ENCODE peak calls at places on chromosomes 11 and 22, in five cellular contexts. M is mucosa of descending colon, T is fibroblast of the aortic adventitia, R is breast epithelium, O is NB4. E is an unnamed sample.

GRCh38 chr11:19953342-19953741 is 206.9 kb downstream of the DBX1 start:
- DNase-seq in O (no peak), T (peak), R (no peak), M (no peak), E (peak)

GRCh38 chr22:41447435-41448188 is 1.0 kb upstream of the TOB2 start:
- DNase-seq in M (peak), T (peak), R (peak), O (peak), E (peak)

GRCh38 chr22:42473484-42474193 is 41.4 kb upstream of the NFAM1 start:
- DNase-seq in M (no peak), R (no peak), O (peak), T (peak), E (peak)

GRCh38 chr22:22463855-22464540 is 44.5 kb downstream of the ZNF280B start:
- DNase-seq in O (peak), R (no peak), T (peak), M (peak), E (peak)

GRCh38 chr11:128336203-128336602 is 251.2 kb downstream of the ETS1 start:
- DNase-seq in T (peak), M (peak), R (no peak), O (no peak), E (peak)

GRCh38 chr22:49799431-49800075 is 28.1 kb downstream of the BRD1 start:
- DNase-seq in R (no peak), M (no peak), T (no peak), O (no peak), E (no peak)

GRCh38 chr11:102238287-102238894 is 78.9 kb upstream of the BIRC3 start:
- DNase-seq in M (no peak), T (no peak), O (no peak), R (no peak), E (no peak)

GRCh38 chr22:26470807-26471206 is 12.8 kb downstream of the HPS4 start:
- DNase-seq in R (no peak), O (no peak), T (no peak), M (no peak), E (no peak)

GRCh38 chr11:129302386-129303101 is 73.1 kb upstream of the BARX2 start:
- DNase-seq in O (no peak), T (no peak), R (no peak), M (no peak), E (no peak)

GRCh38 chr11:10809373-10810199 is 860 bp upstream of the EIF4G2 start:
- DNase-seq in T (peak), R (no peak), M (peak), O (no peak), E (peak)

GRCh38 chr11:107927559-107927958 is 689 bp upstream of the RAB39A start:
- DNase-seq in M (no peak), R (no peak), T (no peak), O (no peak), E (no peak)

GRCh38 chr22:24683671-24684070 is 80.7 kb downstream of the GGT1 start:
- DNase-seq in T (peak), M (no peak), R (no peak), O (no peak), E (peak)

GRCh38 chr22:36587289-36588154 is 58.6 kb upstream of the EIF3D start:
- DNase-seq in R (no peak), M (no peak), T (peak), O (no peak), E (peak)

GRCh38 chr11:2787816-2788750 is 88.3 kb upstream of the KCNQ1OT1 start:
- DNase-seq in M (peak), O (no peak), R (peak), T (no peak), E (no peak)

GRCh38 chr22:48851933-48852549 is 975.6 kb downstream of the BRD1 start:
- DNase-seq in R (no peak), T (no peak), M (no peak), O (no peak), E (no peak)

GRCh38 chr11:62315416-62315815 is 16.5 kb upstream of the SCGB1D4 start:
- DNase-seq in O (no peak), T (no peak), M (no peak), R (no peak), E (no peak)

GRCh38 chr11:23961503-23962338 is 535.1 kb upstream of the LUZP2 start:
- DNase-seq in M (peak), T (no peak), R (no peak), O (no peak), E (no peak)

GRCh38 chr11:123516238-123516637 is 86.2 kb downstream of the GRAMD1B start:
- DNase-seq in M (no peak), O (no peak), R (no peak), T (no peak), E (no peak)

GRCh38 chr11:129061466-129062194 is 119.0 kb upstream of the TP53AIP1 start:
- DNase-seq in O (no peak), T (peak), M (no peak), R (no peak), E (peak)

GRCh38 chr11:88352139-88352538 is 14.6 kb upstream of the CTSC start:
- DNase-seq in M (no peak), O (no peak), T (peak), R (no peak), E (peak)

GRCh38 chr11:111586305-111586915 is 15.8 kb upstream of the SIK2 start:
- DNase-seq in T (peak), M (no peak), R (no peak), O (peak), E (peak)

GRCh38 chr11:18526521-18527296 is at the start of gene TSG101:
- DNase-seq in O (peak), T (peak), R (peak), M (peak), E (peak)

GRCh38 chr11:130947889-130948288 is 31.6 kb upstream of the SNX19 start:
- DNase-seq in O (no peak), T (no peak), R (no peak), M (no peak), E (no peak)

GRCh38 chr22:17508110-17508509 is 55.2 kb upstream of the SLC25A18 start:
- DNase-seq in O (no peak), T (no peak), M (no peak), R (no peak), E (no peak)

GRCh38 chr11:2668876-2669275 is 30.9 kb downstream of the KCNQ1OT1 start:
- DNase-seq in M (no peak), T (no peak), O (no peak), R (no peak), E (no peak)

GRCh38 chr22:19098157-19098556 is 24.1 kb downstream of the DGCR2 start:
- DNase-seq in M (no peak), T (no peak), O (no peak), R (no peak), E (no peak)

GRCh38 chr11:107567739-107568335 is 2.3 kb upstream of the ALKBH8 start:
- DNase-seq in M (no peak), R (no peak), T (peak), O (no peak), E (no peak)

GRCh38 chr11:22432331-22433065 is 94.3 kb downstream of the SLC17A6 start:
- DNase-seq in O (no peak), R (no peak), T (peak), M (no peak), E (peak)

GRCh38 chr11:20488352-20488751 is 100.8 kb downstream of the PRMT3 start:
- DNase-seq in O (no peak), R (no peak), M (no peak), T (no peak), E (no peak)

GRCh38 chr11:15613231-15613630 is 498.5 kb downstream of the INSC start:
- DNase-seq in O (no peak), M (no peak), R (no peak), T (peak), E (no peak)

GRCh38 chr11:112013501-112014164 is 11.6 kb upstream of the DLAT start:
- DNase-seq in T (no peak), M (no peak), O (no peak), R (no peak), E (no peak)

GRCh38 chr11:65560555-65561418 is 2.6 kb upstream of the LTBP3 start:
- DNase-seq in T (peak), O (no peak), M (peak), R (no peak), E (no peak)

GRCh38 chr11:101127348-101127698 is 2.3 kb downstream of the PGR start:
- DNase-seq in O (no peak), T (no peak), R (peak), M (peak), E (no peak)

GRCh38 chr11:10934293-10934850 is 76.5 kb upstream of the ZBED5 start:
- DNase-seq in R (no peak), M (peak), T (no peak), O (no peak), E (no peak)

GRCh38 chr11:2995091-2995561 is 3.0 kb upstream of the NAP1L4 start:
- DNase-seq in M (no peak), O (no peak), T (no peak), R (no peak), E (no peak)

GRCh38 chr11:45337583-45338360 is 51.6 kb upstream of the SYT13 start:
- DNase-seq in O (no peak), T (no peak), M (no peak), R (no peak), E (no peak)

GRCh38 chr11:82671451-82671850 is 62.2 kb downstream of the FAM181B start:
- DNase-seq in O (no peak), R (no peak), T (no peak), M (no peak), E (no peak)

GRCh38 chr11:95239871-95240648 is 9.1 kb upstream of the SESN3 start:
- DNase-seq in O (no peak), M (no peak), R (no peak), T (no peak), E (no peak)

GRCh38 chr11:95242990-95243590 is 12.1 kb upstream of the SESN3 start:
- DNase-seq in T (no peak), O (no peak), R (no peak), M (no peak), E (no peak)

GRCh38 chr11:95242202-95242989 is 11.4 kb upstream of the SESN3 start:
- DNase-seq in O (no peak), M (no peak), R (no peak), T (no peak), E (no peak)

GRCh38 chr11:95243658-95244057 is 12.7 kb upstream of the SESN3 start:
- DNase-seq in T (no peak), M (no peak), R (no peak), O (no peak), E (no peak)

DNA sequence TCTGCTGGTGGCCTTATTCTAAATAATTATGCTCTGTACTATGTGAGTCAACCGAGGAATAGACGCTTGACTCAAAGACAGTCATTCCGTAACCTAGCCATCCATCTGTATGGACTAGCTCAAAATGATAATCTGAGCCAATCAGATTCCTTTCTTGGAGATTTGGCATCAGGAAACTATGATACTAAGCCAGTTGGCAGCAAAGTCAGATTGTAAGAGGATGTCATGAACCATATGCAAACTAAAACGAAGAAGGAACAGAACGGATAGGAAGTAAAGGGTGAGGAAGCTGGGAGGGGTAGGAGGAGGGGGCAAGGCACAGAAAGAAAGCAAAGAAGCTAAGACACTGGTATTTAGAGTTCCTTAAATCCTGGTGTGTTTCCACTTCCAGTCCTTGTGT is 10.7 kb upstream of the SESN3 start:
- DNase-seq in O (no peak), T (peak), R (no peak), M (no peak), E (peak)
- TF ChIP-seq CTCF in O (no peak), T (no peak), R (no peak), M (no peak), E (no peak)

DNA sequence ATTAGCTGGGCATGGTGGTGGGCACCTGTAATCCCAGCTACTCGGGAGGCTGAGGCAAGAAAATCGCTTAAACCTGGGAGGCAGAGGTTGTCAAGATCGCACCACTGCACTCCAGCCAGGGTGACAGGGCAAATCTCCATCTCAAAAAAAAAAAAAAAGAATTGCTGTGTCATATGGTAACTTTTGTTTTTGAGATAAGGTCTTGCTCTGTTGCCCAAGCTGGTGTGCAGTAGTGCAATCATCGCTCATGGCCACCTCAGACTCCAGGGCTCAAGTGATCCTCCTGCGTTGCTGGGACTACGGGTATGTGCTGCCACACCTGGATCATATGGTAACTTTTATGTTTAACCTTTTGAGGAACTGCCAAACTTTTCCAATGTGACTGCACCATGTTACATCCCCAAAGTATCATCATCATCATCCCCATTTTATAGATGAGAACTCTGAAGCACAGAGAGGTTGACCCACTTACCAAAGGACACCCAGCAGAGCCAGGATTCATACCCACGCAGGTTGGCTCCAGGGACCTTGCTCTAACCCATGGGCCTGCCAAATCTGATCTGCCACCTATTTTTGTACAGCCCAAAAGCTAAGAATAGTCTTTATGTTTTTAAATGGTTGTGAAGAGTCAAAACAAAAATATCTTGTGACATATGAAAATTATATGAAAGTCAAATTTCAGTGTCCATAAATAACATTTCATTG is 45.4 kb downstream of the GDPD5 start:
- DNase-seq in M (no peak), T (peak), R (no peak), O (no peak), E (no peak)
- H3K4me3 ChIP-seq in M (no peak), T (no peak), R (no peak), O (no peak), E (no peak)

DNA sequence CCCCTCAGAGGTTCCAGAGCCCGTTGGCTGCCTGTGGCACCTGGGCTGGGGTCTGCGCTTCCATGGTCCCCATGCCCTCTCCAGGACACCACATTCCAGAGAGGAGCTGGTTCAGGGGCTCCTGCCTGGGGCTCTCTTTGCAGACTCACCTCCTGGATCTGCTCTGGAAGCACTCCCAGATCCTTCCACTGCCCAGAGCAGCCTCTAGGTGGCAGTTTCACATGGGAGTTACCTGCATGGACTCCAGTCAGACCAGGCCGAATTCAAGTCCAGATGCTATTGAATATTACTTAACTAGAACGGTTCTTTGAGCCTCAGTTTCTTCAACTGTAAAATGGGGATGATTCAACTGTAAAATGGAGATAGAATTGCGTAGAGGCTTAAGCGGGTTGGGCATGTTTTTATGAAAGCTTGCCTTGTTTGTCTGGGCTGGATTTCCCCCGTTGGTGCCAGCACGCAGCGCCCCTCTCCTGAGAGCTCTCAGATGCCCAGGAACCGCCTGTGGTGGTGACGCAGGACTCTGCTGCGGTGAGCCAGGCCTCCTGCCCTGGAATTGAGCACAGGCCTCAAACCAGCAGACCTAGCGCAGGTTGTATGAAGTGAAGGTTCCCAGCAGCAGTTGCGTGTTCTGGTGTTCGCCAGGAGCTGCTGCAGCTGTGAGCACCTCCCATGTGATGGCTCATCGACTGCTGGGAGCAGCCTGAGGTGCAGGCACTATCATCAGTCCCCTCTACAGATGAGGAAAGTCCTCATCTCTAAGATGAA is 44.2 kb downstream of the LMO1 start:
- DNase-seq in R (no peak), M (peak), T (peak), O (peak), E (peak)
- TF ChIP-seq CTCF in R (peak), M (peak), T (peak), O (peak), E (peak)

DNA sequence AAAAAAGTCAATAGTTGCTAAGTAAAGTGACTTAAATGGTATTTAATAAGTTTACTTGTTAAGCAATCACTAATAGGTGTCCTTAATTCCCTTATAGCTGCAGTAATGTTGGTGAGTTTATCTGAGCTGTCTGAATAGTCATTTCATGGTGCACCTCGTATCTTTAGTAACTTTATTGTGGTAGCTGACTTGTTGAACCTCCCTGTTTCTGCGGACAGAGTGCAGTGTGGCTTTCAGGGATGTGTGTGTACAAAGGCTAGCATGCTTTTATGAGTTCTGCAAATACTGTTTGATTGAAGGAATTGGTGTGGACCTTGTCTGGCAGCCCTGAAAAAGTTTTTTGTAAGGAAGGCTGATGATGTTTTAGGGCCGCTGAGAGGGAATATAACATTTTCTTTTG is 2.6 kb downstream of the ZNRF3 start:
- DNase-seq in M (peak), T (no peak), O (peak), R (no peak), E (no peak)
- H3K4me3 ChIP-seq in M (no peak), T (no peak), O (peak), R (no peak), E (no peak)

DNA sequence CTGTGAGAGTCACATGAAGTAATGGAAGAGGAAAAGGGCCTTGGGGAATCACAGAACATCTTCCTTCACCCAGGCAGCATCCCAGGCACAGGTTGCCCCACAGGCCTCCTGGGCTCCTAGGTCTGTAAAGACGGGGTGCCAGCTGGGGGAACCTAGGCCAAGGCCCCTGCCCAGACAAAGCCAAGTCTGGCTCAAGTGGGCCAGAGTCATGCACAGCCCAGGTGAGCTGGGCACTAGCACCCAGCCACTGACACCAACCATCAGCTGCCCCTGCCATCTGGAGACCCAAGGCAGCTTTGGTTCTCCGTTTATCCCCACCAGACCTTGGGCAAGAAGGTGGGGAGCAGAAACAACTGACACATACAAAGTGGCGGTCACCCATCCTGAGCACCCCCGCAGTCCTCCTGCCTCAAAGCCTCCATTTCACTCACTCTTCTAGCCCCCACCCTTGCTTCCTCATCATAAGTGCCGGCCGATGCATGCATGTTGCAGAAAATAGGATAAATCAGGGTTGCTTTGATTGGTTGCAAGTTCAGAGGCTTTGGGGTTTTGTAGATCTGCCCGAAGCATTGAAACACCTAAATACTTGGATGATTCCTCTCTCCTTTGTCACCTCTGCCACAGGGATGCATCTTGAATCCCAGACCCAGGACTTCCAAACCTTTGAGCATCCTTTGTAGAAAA is 26.5 kb upstream of the TMPRSS4 start:
- DNase-seq in O (no peak), M (no peak), T (no peak), R (peak), E (no peak)
- TF ChIP-seq CTCF in O (no peak), M (no peak), T (no peak), R (no peak), E (no peak)

DNA sequence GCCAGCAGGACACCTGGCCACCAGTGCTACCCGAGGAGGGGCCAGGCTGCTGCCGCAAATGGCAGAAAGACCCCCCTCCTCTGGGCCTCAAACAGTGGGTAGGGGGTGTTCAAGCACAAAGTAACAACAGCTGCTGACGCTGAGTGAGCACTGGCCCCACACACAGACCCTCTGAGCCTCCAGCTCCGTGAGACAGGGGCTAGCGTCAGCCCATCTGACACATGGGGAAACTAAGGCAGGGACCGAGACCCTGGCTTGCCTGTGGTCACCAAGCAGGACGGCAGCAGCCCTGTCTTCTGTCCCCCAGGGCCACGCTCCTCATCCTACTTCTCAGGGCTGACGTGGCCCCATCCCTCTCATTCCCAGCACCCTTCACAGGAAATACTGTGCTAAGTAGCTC is 36.5 kb downstream of the NUP50 start:
- DNase-seq in O (no peak), T (no peak), M (no peak), R (no peak), E (no peak)
- H3K4me3 ChIP-seq in O (no peak), T (no peak), M (no peak), R (no peak), E (no peak)

E was measured in AG10803.